ENCODE peak calls at places on chromosomes 5 and 9, in four cellular contexts. C is mammary epithelial cell, G is neuronal stem cell, O is esophagus squamous epithelium. R is an unnamed sample. For H3K36me3, the result is how much of the 10 kb centered on the place peaks cover.

GRCh38 chr5:107254214-107254901 is 416.4 kb downstream of the EFNA5 start:
- DNase-seq in C (no peak), G (no peak), O (no peak), R (no peak)

GRCh38 chr9:34995288-34996060 is 5.9 kb downstream of the DNAJB5 start:
- DNase-seq in C (peak), O (no peak), G (no peak), R (no peak)

GRCh38 chr5:53031695-53032096 is 42.5 kb downstream of the ITGA2 start:
- DNase-seq in C (peak), O (no peak), G (no peak), R (no peak)

GRCh38 chr5:66149950-66150349 is 5.8 kb downstream of the SREK1 start:
- DNase-seq in G (no peak), C (no peak), O (no peak), R (no peak)

GRCh38 chr5:131321066-131321465 is 57.2 kb downstream of the CDC42SE2 start:
- DNase-seq in O (no peak), G (no peak), C (no peak), R (no peak)

GRCh38 chr9:96293481-96293880 is 8.5 kb downstream of the HSD17B3 start:
- DNase-seq in C (peak), G (no peak), O (no peak), R (no peak)

GRCh38 chr5:16492398-16493175 is 27.0 kb upstream of the ZNF622 start:
- DNase-seq in C (peak), G (no peak), O (no peak), R (no peak)

GRCh38 chr5:14146725-14147124 is 3.6 kb downstream of the TRIO start:
- DNase-seq in G (no peak), C (no peak), O (no peak), R (no peak)

GRCh38 chr5:31187591-31187990 is 5.9 kb upstream of the CDH6 start:
- DNase-seq in O (no peak), C (no peak), G (no peak), R (no peak)

GRCh38 chr5:150665044-150665443 is 4.0 kb downstream of the MYOZ3 start:
- DNase-seq in O (no peak), G (no peak), C (no peak), R (no peak)

GRCh38 chr5:140642718-140643117 is 3.5 kb downstream of the TMCO6 start:
- DNase-seq in G (no peak), O (no peak), C (no peak), R (no peak)

GRCh38 chr5:178424141-178424855 is 165.9 kb downstream of the COL23A1 start:
- DNase-seq in G (no peak), O (no peak), C (no peak), R (no peak)

GRCh38 chr9:100322954-100323536 is 29.7 kb downstream of the TEX10 start:
- DNase-seq in G (peak), C (peak), O (no peak), R (no peak)

GRCh38 chr9:34994429-34995287 is 5.1 kb downstream of the DNAJB5 start:
- DNase-seq in C (peak), G (no peak), O (no peak), R (peak)

GRCh38 chr5:95093211-95093610 is 191.7 kb downstream of the MCTP1 start:
- DNase-seq in G (no peak), O (no peak), C (no peak), R (no peak)

GRCh38 chr5:81750308-81751008 is 439 bp downstream of the SSBP2 start:
- DNase-seq in O (no peak), C (no peak), G (no peak), R (no peak)

GRCh38 chr5:61624966-61625681 is 293.1 kb downstream of the ZSWIM6 start:
- DNase-seq in C (no peak), G (no peak), O (no peak), R (no peak)

GRCh38 chr9:71716138-71716909 is 52.0 kb downstream of the CEMIP2 start:
- DNase-seq in G (no peak), C (no peak), O (no peak), R (no peak)

DNA sequence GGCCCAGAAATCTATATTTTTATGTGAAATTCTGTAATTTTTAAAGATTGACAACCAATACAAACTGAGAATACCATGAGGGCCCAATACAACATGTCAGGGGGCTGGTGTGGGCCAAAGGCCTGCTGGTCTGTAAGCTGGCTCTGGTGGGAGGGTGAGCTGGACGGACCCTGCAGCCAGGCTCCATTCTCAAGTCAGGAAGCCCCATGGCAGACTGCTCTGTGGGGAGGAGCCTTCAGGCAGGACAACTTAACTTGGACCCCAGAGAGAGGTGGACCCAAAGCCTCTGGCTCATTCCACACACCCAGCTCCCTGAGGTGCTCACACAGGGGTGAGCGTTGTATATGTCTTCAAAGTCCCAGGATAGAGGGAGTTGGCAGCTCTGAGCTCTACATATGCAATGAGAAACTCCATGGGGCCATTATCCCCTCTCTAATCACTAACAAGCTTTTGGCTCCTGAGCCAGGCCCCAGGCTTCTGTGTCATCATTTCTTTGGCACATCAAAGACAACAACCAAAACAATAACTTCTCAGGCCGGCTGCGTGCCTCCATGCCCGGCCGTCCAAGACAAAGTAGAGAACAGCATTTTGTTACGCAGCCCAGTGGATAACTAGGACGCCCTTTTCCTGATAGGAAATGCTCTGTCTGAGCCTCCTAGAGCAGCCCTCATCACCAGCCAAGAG is 6.4 kb downstream of the SEPTIN8 start:
- DNase-seq in O (no peak), C (no peak), G (no peak), R (no peak)
- H3K36me3 ChIP-seq in O (under half), C (under half), G (under half), R (under half)

GRCh38 chr9:91720313-91720712 is 229.7 kb downstream of the ROR2 start:
- DNase-seq in O (no peak), C (peak), G (no peak), R (no peak)
- H3K4me3 ChIP-seq in O (no peak), C (no peak), G (no peak), R (no peak)

GRCh38 chr9:36836486-36836885 is 197.6 kb downstream of the PAX5 start:
- DNase-seq in C (no peak), O (no peak), G (no peak), R (no peak)
- H3K36me3 ChIP-seq in C (under half), O (under half), G (under half), R (under half)

DNA sequence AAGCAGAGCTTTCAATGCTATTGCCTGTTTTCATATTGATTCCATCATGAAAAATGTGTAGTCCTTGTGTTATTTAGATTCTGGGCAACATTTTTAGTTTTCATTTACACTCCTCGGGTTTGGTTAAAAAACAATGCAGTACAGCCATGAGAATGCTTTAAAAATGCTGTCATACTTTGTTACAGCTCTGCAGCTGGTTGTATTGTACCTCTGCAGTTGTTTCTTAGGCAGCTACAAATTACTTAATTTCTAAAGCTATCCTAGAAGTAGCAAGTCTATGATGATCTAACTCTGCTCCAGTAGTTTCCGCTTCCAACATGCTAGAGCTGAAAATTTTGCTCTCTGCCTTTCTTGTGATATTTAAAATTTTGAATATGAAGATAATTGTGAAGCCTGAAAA is 20.2 kb downstream of the SNX18 start:
- DNase-seq in G (no peak), C (no peak), O (no peak), R (no peak)
- H3K4me3 ChIP-seq in G (no peak), C (no peak), O (no peak), R (peak)

GRCh38 chr9:133369419-133369818 is 6.4 kb downstream of the SURF4 start:
- DNase-seq in G (no peak), C (no peak), O (no peak), R (no peak)
- H3K36me3 ChIP-seq in G (under half), C (under half), O (under half), R (under half)

GRCh38 chr9:93949073-93949693 is 6.0 kb downstream of the BARX1 start:
- DNase-seq in G (no peak), C (no peak), O (no peak), R (no peak)

GRCh38 chr9:93949694-93950449 is 5.3 kb downstream of the BARX1 start:
- DNase-seq in O (no peak), C (peak), G (no peak), R (no peak)

GRCh38 chr9:93952119-93952783 is 2.9 kb downstream of the BARX1 start:
- DNase-seq in G (no peak), C (no peak), O (no peak), R (no peak)

GRCh38 chr9:93951655-93952118 is 3.5 kb downstream of the BARX1 start:
- DNase-seq in G (no peak), C (no peak), O (no peak), R (no peak)

DNA sequence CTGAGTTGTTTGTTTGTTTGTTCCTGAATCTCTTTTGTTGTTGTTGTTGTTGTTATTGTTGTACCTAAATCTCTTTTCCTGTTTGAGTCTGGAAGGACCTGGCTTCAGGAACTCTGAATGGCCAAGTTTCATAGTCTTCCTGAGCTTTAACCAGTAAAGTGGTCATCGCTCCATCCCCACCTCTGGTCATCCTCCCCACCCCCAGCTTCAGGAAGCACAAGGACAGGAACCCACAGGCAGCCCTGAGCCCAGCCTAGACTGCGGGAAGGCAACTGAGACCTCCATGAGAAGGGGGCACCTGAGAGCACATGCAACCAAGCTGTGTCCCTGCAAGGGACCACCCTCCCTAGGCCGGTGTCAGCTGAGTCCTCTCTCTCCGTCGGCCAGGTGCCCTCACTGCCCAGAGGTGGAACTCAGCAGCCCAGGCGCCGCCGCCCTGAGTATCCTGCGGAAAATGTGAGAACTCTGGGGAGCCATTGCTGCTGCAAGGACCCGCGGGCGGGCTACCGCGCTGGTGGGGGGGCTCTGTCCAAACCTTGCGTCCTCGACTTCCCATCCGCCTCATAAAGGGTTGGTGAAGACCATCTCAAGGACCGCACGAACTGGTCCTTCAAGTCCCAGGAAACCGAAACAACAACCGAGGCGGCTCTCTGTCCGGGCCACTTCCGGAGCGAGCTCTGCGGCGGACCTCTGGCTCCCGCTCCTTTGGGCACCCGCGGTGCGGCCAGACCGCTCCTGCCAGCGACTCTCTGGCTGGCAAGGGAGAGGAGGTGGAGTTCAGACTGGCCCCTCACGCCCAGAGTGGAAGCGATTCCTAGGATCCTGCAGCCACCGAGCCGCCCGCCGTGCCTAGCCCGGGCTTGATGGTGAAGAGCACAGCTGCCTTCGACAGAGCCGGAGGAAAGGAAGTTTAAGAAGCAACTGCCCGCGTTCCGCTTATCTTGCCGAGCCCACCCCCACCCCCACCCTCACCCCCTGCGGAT is 4.2 kb downstream of the BARX1 start:
- DNase-seq in G (no peak), C (peak), O (no peak), R (no peak)
- H3K4me3 ChIP-seq in G (peak), C (peak), O (peak), R (peak)

GRCh38 chr9:120464857-120465421 is 115.0 kb downstream of the CDK5RAP2 start:
- DNase-seq in G (no peak), O (no peak), C (no peak), R (no peak)
- H3K36me3 ChIP-seq in G (under half), O (under half), C (under half), R (under half)

R was measured in ascending aorta.